ENCODE peak calls at places on chromosomes 5 and 9, in four cellular contexts. One of them, this sample, is unnamed. For H4K20me1, the result is how much of the 10 kb centered on the place peaks cover.

GRCh38 chr9:7097785-7098420 is 340.1 kb downstream of the KDM4C start:
- DNase-seq in GM12878: no peak
- DNase-seq in HepG2: no peak
- DNase-seq in K562: no peak
- DNase-seq in this sample: peak

GRCh38 chr5:2534970-2535369 is 216.5 kb downstream of the IRX2 start:
- DNase-seq in K562: no peak
- DNase-seq in HepG2: no peak
- DNase-seq in GM12878: no peak
- DNase-seq in this sample: no peak

GRCh38 chr9:18238254-18238653 is 235.7 kb upstream of the ADAMTSL1 start:
- DNase-seq in K562: no peak
- DNase-seq in HepG2: no peak
- DNase-seq in GM12878: no peak
- DNase-seq in this sample: peak

GRCh38 chr9:118961857-118962256 is 407.4 kb downstream of the BRINP1 start:
- DNase-seq in K562: no peak
- DNase-seq in HepG2: no peak
- DNase-seq in GM12878: no peak
- DNase-seq in this sample: no peak

GRCh38 chr5:173123416-173123815 is 20.9 kb upstream of the BNIP1 start:
- DNase-seq in GM12878: no peak
- DNase-seq in K562: no peak
- DNase-seq in HepG2: peak
- DNase-seq in this sample: no peak

GRCh38 chr9:85577353-85577952 is 164.3 kb downstream of the AGTPBP1 start:
- DNase-seq in K562: no peak
- DNase-seq in HepG2: no peak
- DNase-seq in GM12878: no peak
- DNase-seq in this sample: no peak

GRCh38 chr5:64209353-64209752 is 43.7 kb downstream of the RNF180 start:
- DNase-seq in GM12878: no peak
- DNase-seq in K562: no peak
- DNase-seq in HepG2: no peak
- DNase-seq in this sample: no peak

GRCh38 chr5:74257645-74258328 is 382.7 kb downstream of the ENC1 start:
- DNase-seq in K562: peak
- DNase-seq in HepG2: no peak
- DNase-seq in GM12878: no peak
- DNase-seq in this sample: no peak

GRCh38 chr9:131112374-131113159 is 12.8 kb upstream of the NUP214 start:
- DNase-seq in K562: no peak
- DNase-seq in GM12878: no peak
- DNase-seq in HepG2: no peak
- DNase-seq in this sample: no peak

GRCh38 chr5:153157156-153157555 is 333.3 kb upstream of the GRIA1 start:
- DNase-seq in GM12878: no peak
- DNase-seq in HepG2: no peak
- DNase-seq in K562: no peak
- DNase-seq in this sample: no peak

GRCh38 chr5:107385701-107386100 is 285.0 kb downstream of the EFNA5 start:
- DNase-seq in K562: no peak
- DNase-seq in GM12878: no peak
- DNase-seq in HepG2: no peak
- DNase-seq in this sample: no peak

GRCh38 chr5:178380541-178381074 is 148.0 kb upstream of the PHYKPL start:
- DNase-seq in GM12878: no peak
- DNase-seq in K562: no peak
- DNase-seq in HepG2: no peak
- DNase-seq in this sample: no peak

GRCh38 chr9:85040806-85041575 is 371.5 kb downstream of the NTRK2 start:
- DNase-seq in GM12878: no peak
- DNase-seq in K562: no peak
- DNase-seq in HepG2: no peak
- DNase-seq in this sample: no peak

GRCh38 chr9:16626577-16627130 is 243.8 kb downstream of the BNC2 start:
- DNase-seq in K562: no peak
- DNase-seq in GM12878: no peak
- DNase-seq in HepG2: no peak
- DNase-seq in this sample: peak

GRCh38 chr5:10301266-10301665 is 6.4 kb downstream of the CMBL start:
- DNase-seq in GM12878: no peak
- DNase-seq in HepG2: no peak
- DNase-seq in K562: peak
- DNase-seq in this sample: no peak

GRCh38 chr5:88664630-88665029 is 218.4 kb downstream of the MEF2C start:
- DNase-seq in K562: no peak
- DNase-seq in HepG2: no peak
- DNase-seq in GM12878: no peak
- DNase-seq in this sample: no peak

GRCh38 chr9:6128030-6128429 is 87.6 kb upstream of the IL33 start:
- DNase-seq in GM12878: no peak
- DNase-seq in HepG2: no peak
- DNase-seq in K562: no peak
- DNase-seq in this sample: no peak

GRCh38 chr5:111494350-111494999 is 17.9 kb downstream of the STARD4 start:
- DNase-seq in GM12878: peak
- DNase-seq in K562: no peak
- DNase-seq in HepG2: no peak
- DNase-seq in this sample: peak

GRCh38 chr5:132259061-132259851 is 1.8 kb downstream of the PDLIM4 start:
- DNase-seq in K562: peak
- DNase-seq in HepG2: no peak
- DNase-seq in GM12878: no peak
- DNase-seq in this sample: peak

GRCh38 chr5:4226565-4226964 is 630.9 kb downstream of the IRX1 start:
- DNase-seq in GM12878: no peak
- DNase-seq in HepG2: no peak
- DNase-seq in K562: no peak
- DNase-seq in this sample: no peak

GRCh38 chr9:79471577-79472543 is 99.9 kb upstream of the TLE4 start:
- DNase-seq in GM12878: no peak
- DNase-seq in HepG2: no peak
- DNase-seq in K562: no peak
- DNase-seq in this sample: peak

GRCh38 chr5:111792659-111793058 is 35.7 kb upstream of the NREP start:
- DNase-seq in GM12878: no peak
- DNase-seq in K562: no peak
- DNase-seq in HepG2: no peak
- DNase-seq in this sample: no peak

GRCh38 chr5:103918668-103919367 is 356.2 kb upstream of the NUDT12 start:
- DNase-seq in GM12878: peak
- DNase-seq in K562: no peak
- DNase-seq in HepG2: no peak
- DNase-seq in this sample: no peak

GRCh38 chr9:134634190-134634589 is 7.4 kb upstream of the COL5A1 start:
- DNase-seq in HepG2: no peak
- DNase-seq in GM12878: no peak
- DNase-seq in K562: no peak
- DNase-seq in this sample: no peak

GRCh38 chr5:127960126-127960744 is 123.3 kb upstream of the SLC12A2 start:
- DNase-seq in HepG2: no peak
- DNase-seq in K562: no peak
- DNase-seq in GM12878: no peak
- DNase-seq in this sample: peak

GRCh38 chr5:60671899-60672692 is 27.9 kb downstream of the DEPDC1B start:
- DNase-seq in GM12878: no peak
- DNase-seq in K562: no peak
- DNase-seq in HepG2: peak
- DNase-seq in this sample: no peak

GRCh38 chr5:171874210-171874609 is 88.6 kb downstream of the SMIM23 start:
- DNase-seq in HepG2: no peak
- DNase-seq in GM12878: no peak
- DNase-seq in K562: no peak
- DNase-seq in this sample: no peak

GRCh38 chr9:35658144-35658893 is at the start of gene CCDC107:
- DNase-seq in K562: peak
- DNase-seq in HepG2: peak
- DNase-seq in GM12878: no peak
- DNase-seq in this sample: peak

GRCh38 chr9:18018241-18018640 is 439.4 kb downstream of the SH3GL2 start:
- DNase-seq in K562: no peak
- DNase-seq in GM12878: no peak
- DNase-seq in HepG2: no peak
- DNase-seq in this sample: no peak

DNA sequence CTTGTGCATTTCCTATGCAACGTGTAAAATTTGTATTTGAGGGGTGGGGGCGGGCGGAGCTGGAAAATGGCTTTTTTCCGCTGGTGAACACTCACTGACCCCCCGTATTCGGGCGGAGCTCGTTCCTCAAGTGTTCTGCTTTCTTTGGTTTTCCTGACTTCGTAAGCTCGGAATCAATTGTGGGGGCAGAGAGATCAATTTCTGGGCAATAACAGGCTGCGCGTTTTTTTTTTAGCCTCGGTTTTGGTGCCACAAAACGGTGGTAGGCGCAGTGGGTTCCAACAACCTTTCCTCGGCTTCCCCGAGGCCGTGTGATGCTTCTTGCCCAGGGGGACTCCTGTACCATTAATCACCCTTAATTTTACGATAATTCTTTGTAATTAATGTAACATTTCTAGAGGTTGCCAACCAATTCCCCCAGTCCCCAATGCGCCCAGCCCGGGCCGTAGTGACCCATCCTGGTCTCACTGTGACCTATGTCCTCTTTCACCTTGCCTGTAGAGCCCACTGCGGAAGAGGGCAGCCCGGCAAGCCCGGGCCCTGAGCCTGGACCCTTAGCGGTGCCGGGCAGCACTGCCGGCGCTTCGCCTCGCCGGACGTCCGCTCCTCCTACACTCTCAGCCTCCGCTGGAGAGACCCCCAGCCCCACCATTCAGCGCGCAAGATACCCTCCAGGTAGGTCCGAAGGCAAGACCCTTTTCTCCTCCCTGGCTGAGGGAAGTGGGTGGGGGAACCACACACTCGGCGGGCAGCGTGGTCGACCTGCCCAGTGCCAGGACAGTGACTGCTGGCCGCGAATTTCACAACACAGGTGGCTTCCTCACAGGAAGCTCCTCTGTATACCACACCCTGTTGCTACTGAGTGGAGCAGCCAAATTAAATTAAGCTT is 3.7 kb downstream of the NR4A3 start:
- DNase-seq in K562: no peak
- DNase-seq in GM12878: no peak
- DNase-seq in HepG2: no peak
- DNase-seq in this sample: no peak
- TF ChIP-seq MYC in K562: no peak
- TF ChIP-seq MYC in GM12878: no peak
- TF ChIP-seq MYC in HepG2: no peak
- TF ChIP-seq MYC in this sample: no peak

DNA sequence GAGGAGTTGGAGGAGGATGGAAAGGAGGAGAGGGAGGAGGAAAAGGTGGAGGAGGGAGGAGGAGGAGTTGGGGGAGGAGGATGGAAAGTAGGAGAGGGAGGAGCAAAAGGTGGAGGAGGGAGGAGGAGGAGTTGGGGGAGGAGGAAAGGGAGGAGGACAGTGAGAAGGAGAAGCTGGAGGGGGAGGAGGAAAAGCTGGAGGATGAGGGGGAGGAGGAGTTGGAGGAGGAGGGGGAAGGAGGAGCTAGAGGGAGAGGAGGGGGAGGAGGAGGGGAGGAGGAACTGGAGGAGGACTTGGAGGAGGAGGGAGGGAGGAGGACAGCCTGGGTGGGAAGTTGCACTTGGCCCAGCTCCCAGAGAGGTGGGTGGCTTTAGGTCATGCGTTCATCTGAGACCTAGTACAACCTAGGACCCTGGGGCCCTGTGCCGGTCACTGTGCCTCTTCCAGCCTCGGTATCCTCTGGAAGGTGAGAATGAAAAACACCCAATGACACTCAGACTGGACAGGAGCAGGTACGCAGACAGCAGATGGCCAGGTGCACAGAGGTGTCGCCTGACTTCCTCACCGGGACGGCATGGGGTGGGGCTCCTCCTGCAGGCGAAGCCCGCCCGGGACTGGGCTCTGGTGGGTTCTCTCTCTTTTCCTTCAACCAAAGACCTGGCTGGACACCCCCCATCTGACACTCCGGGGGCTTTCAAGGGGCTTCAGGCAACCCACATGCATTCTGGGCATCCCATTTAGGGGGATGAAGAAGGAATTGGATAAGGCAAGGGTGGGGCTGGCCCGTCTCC is 12.2 kb upstream of the SLC2A6 start:
- DNase-seq in K562: no peak
- DNase-seq in GM12878: no peak
- DNase-seq in HepG2: no peak
- DNase-seq in this sample: no peak
- H4K20me1 ChIP-seq in K562: under half
- H4K20me1 ChIP-seq in GM12878: under half
- H4K20me1 ChIP-seq in HepG2: under half
- H4K20me1 ChIP-seq in this sample: under half

GRCh38 chr5:98791110-98791509 is 17.6 kb downstream of the RGMB start:
- DNase-seq in GM12878: no peak
- DNase-seq in HepG2: no peak
- DNase-seq in K562: no peak
- DNase-seq in this sample: no peak
- H3K4me3 ChIP-seq in GM12878: no peak
- H3K4me3 ChIP-seq in HepG2: no peak
- H3K4me3 ChIP-seq in K562: no peak
- H3K4me3 ChIP-seq in this sample: no peak

GRCh38 chr9:71703172-71703872 is 65.0 kb downstream of the CEMIP2 start:
- DNase-seq in K562: no peak
- DNase-seq in GM12878: no peak
- DNase-seq in HepG2: no peak
- DNase-seq in this sample: no peak
- TF ChIP-seq MYC in K562: no peak
- TF ChIP-seq MYC in GM12878: no peak
- TF ChIP-seq MYC in HepG2: no peak
- TF ChIP-seq MYC in this sample: no peak

DNA sequence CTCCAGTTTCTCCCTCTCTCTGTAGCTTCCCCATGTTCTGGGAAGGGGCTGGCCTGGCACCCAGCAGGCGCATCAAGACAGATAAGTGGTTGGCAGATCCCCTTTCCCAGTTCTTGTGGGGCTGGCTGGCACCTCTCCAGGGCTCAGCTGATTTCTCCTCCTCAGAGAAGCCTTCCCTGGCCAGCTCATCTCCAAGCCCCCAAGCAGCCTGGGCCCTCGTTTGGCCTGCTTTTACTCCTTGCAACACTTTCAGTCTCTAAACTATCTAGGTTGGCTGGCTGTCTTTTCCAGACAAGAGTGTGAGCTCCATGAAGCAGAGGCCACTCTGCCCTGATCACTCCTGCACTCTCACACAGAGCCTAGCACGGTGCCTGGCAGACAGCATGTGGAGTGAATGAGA is 13.5 kb downstream of the MACROH2A1 start:
- DNase-seq in HepG2: no peak
- DNase-seq in GM12878: no peak
- DNase-seq in K562: no peak
- DNase-seq in this sample: no peak
- H4K20me1 ChIP-seq in HepG2: under half
- H4K20me1 ChIP-seq in GM12878: under half
- H4K20me1 ChIP-seq in K562: under half
- H4K20me1 ChIP-seq in this sample: under half

DNA sequence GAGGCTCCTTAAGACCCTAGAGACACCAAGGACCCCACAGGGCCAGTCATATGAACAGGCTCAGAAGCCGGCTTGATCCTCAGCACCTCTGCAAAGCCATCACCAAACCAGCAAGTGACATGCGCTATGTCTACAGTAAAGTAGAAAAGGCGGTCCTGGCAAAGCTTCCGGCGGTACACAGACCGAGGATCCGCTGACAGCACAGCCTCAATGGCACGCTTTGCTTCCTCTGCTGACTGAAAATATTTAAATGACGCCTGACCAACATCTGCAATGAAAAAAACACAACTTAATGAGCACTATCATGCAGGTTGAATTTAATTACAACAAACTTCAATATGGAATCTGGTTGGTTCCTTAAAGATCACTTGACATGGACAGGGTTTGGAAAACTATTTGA is 17.6 kb downstream of the TRMO start:
- DNase-seq in K562: no peak
- DNase-seq in HepG2: no peak
- DNase-seq in GM12878: no peak
- DNase-seq in this sample: no peak
- H3K4me3 ChIP-seq in K562: no peak
- H3K4me3 ChIP-seq in HepG2: no peak
- H3K4me3 ChIP-seq in GM12878: no peak
- H3K4me3 ChIP-seq in this sample: no peak

This sample was measured in endothelial cell of umbilical vein.